ENCODE peak calls at places on chromosomes 3 and 15, in ten cellular contexts. Q is kidney epithelial cell, X is prostate gland, P is brain microvascular endothelial cell, H is left ventricle myocardium inferior, A is heart left ventricle, U is AG04450, O is Peyer's patch, C is A549, Z is stomach. D is an unnamed sample.

GRCh38 chr15:45715528-45715927 is 80.7 kb downstream of the SQOR start:
- DNase-seq in H (no peak), P (no peak), Q (no peak), X (no peak), O (no peak), C (no peak), U (no peak), Z (no peak), A (no peak), D (no peak)

GRCh38 chr3:100698736-100699135 is 10.6 kb upstream of the TFG start:
- DNase-seq in U (no peak), P (no peak), A (no peak), Q (no peak), C (no peak), Z (no peak), O (no peak), X (no peak), H (no peak), D (no peak)

GRCh38 chr3:158802399-158803023 is 657 bp downstream of the MFSD1 start:
- DNase-seq in C (no peak), H (no peak), O (peak), Q (no peak), U (no peak), Z (no peak), X (peak), P (no peak), A (no peak), D (no peak)

GRCh38 chr15:23857028-23857641 is 170.0 kb upstream of the NDN start:
- DNase-seq in P (peak), Q (no peak), U (no peak), C (peak), H (no peak), X (no peak), A (no peak), O (no peak), Z (peak), D (no peak)

GRCh38 chr3:195203631-195204030 is 67.3 kb downstream of the XXYLT1 start:
- DNase-seq in Q (no peak), X (no peak), Z (peak), A (no peak), C (no peak), H (no peak), U (no peak), O (no peak), P (no peak), D (no peak)

GRCh38 chr3:46692566-46692983 is 904 bp downstream of the ALS2CL start:
- DNase-seq in O (no peak), U (no peak), H (no peak), C (peak), A (no peak), X (peak), P (no peak), Z (peak), Q (peak), D (no peak)

GRCh38 chr3:45105855-45106655 is 40.1 kb downstream of the CDCP1 start:
- DNase-seq in O (no peak), Z (no peak), Q (peak), U (peak), H (no peak), P (peak), A (no peak), X (no peak), C (no peak), D (no peak)

GRCh38 chr3:169914321-169914720 is 2.9 kb downstream of the SAMD7 start:
- DNase-seq in Q (peak), C (no peak), P (peak), O (no peak), H (no peak), Z (no peak), X (no peak), U (no peak), A (no peak), D (no peak)

GRCh38 chr3:106299300-106300098 is 430.7 kb upstream of the CBLB start:
- DNase-seq in A (no peak), X (no peak), P (peak), Z (no peak), C (no peak), U (no peak), Q (no peak), H (no peak), O (no peak), D (no peak)

GRCh38 chr15:56732881-56733130 is 503 bp downstream of the ZNF280D start:
- DNase-seq in A (no peak), H (no peak), Z (no peak), U (no peak), X (no peak), P (peak), Q (no peak), C (peak), O (peak), D (no peak)

GRCh38 chr3:171809513-171810277 is 588 bp downstream of the PLD1 start:
- DNase-seq in A (peak), C (peak), U (peak), P (peak), Q (no peak), O (no peak), H (peak), X (no peak), Z (peak), D (peak)

GRCh38 chr15:47568030-47568429 is 149.3 kb upstream of the SEMA6D start:
- DNase-seq in H (no peak), Z (no peak), C (no peak), P (no peak), A (no peak), O (no peak), U (no peak), X (no peak), Q (no peak), D (no peak)

GRCh38 chr3:123807820-123808219 is 76.3 kb downstream of the MYLK start:
- DNase-seq in P (no peak), X (no peak), C (no peak), U (no peak), A (no peak), H (no peak), O (no peak), Z (no peak), Q (no peak), D (no peak)

GRCh38 chr3:111782447-111782782 is 76.7 kb upstream of the PHLDB2 start:
- DNase-seq in P (no peak), Z (no peak), U (no peak), H (no peak), A (no peak), Q (no peak), O (no peak), C (no peak), X (no peak), D (no peak)

GRCh38 chr3:196648856-196649255 is 9.4 kb downstream of the NRROS start:
- DNase-seq in U (no peak), P (no peak), O (no peak), H (no peak), Q (no peak), X (no peak), A (no peak), C (no peak), Z (no peak), D (no peak)

GRCh38 chr3:46926871-46927717 is 49.5 kb downstream of the CCDC12 start:
- DNase-seq in Z (peak), X (no peak), U (no peak), Q (no peak), O (peak), H (no peak), C (no peak), A (no peak), P (no peak), D (no peak)

GRCh38 chr3:50112462-50112861 is 23.7 kb downstream of the RBM5 start:
- DNase-seq in O (no peak), A (no peak), Z (no peak), Q (no peak), P (no peak), X (no peak), C (no peak), U (no peak), H (no peak), D (no peak)

GRCh38 chr3:123608263-123608937 is 23.5 kb upstream of the HACD2 start:
- DNase-seq in P (no peak), O (no peak), H (no peak), Z (no peak), Q (no peak), U (no peak), C (no peak), X (no peak), A (no peak), D (no peak)

GRCh38 chr3:155744626-155745324 is at the start of gene PLCH1:
- DNase-seq in X (peak), H (peak), Q (no peak), Z (peak), U (no peak), A (peak), P (peak), O (peak), C (peak), D (peak)

GRCh38 chr3:13021141-13021933 is 51.9 kb downstream of the IQSEC1 start:
- DNase-seq in X (no peak), C (no peak), P (no peak), U (no peak), O (peak), A (peak), Z (peak), H (peak), Q (no peak), D (peak)

GRCh38 chr3:61997112-61997511 is 376.2 kb downstream of the FEZF2 start:
- DNase-seq in U (no peak), O (no peak), H (no peak), Q (no peak), X (no peak), C (no peak), P (no peak), Z (no peak), A (no peak), D (no peak)

GRCh38 chr15:52789601-52790165 is 453 bp downstream of the ONECUT1 start:
- DNase-seq in A (no peak), O (no peak), Q (no peak), H (no peak), P (no peak), U (no peak), C (no peak), Z (no peak), X (no peak), D (no peak)

GRCh38 chr3:127612966-127613365 is 14.8 kb downstream of the MCM2 start:
- DNase-seq in C (no peak), H (no peak), P (no peak), U (no peak), X (no peak), O (no peak), Q (peak), A (no peak), Z (no peak), D (no peak)

GRCh38 chr3:10142707-10143560 is 1.4 kb downstream of the VHL start:
- DNase-seq in Z (peak), X (no peak), Q (no peak), H (no peak), U (no peak), P (no peak), A (peak), O (no peak), C (peak), D (no peak)

GRCh38 chr15:48802867-48803266 is 8.0 kb downstream of the CEP152 start:
- DNase-seq in H (no peak), U (peak), Q (peak), X (no peak), C (no peak), O (no peak), Z (no peak), A (no peak), P (peak), D (no peak)

GRCh38 chr3:184290331-184290730 is 8.7 kb upstream of the PSMD2 start:
- DNase-seq in A (no peak), C (no peak), Z (no peak), H (no peak), O (no peak), X (no peak), U (no peak), Q (no peak), P (no peak), D (no peak)

GRCh38 chr3:132593950-132594328 is 3.1 kb upstream of the ACKR4 start:
- DNase-seq in O (no peak), U (peak), H (no peak), Q (peak), A (no peak), X (no peak), C (no peak), P (peak), Z (no peak), D (no peak)

GRCh38 chr3:127531821-127532220 is 58.7 kb downstream of the TPRA1 start:
- DNase-seq in Z (no peak), P (no peak), H (no peak), U (no peak), O (no peak), X (peak), Q (no peak), C (no peak), A (no peak), D (no peak)

GRCh38 chr3:73681610-73682009 is 56.9 kb upstream of the PDZRN3 start:
- DNase-seq in Z (no peak), U (peak), A (no peak), O (no peak), H (no peak), C (no peak), Q (peak), X (no peak), P (peak), D (no peak)

GRCh38 chr15:23823508-23823907 is 136.4 kb upstream of the NDN start:
- DNase-seq in C (no peak), U (no peak), H (no peak), A (no peak), Z (no peak), O (no peak), P (no peak), Q (no peak), X (no peak), D (no peak)

GRCh38 chr15:84981711-84982300 is at the start of gene PDE8A:
- DNase-seq in A (peak), U (no peak), C (peak), Z (peak), H (peak), P (no peak), Q (no peak), O (peak), X (peak), D (no peak)

GRCh38 chr3:189588061-189588817 is 43.0 kb upstream of the TP63 start:
- DNase-seq in Q (no peak), A (no peak), H (no peak), C (peak), P (peak), Z (no peak), X (no peak), O (no peak), U (no peak), D (no peak)

DNA sequence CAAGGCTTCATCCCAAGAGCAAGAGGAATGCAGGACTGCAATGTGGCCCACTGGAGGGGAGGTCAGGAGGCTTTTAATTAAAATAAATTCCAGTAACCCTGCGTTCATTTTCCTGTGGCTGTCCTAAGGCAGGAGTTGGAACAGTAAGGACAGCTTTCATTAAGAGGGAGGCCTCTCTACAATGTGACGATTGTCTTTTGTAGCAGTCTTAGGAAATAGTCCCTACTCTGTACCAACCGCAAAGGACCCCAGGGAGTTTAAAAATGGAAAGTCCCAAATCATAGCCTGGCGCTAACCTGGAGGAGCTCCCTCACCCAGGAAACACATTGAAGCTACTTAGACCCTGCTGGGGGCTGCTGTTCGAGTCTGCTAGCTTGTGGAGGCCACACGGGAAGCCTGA is 62.8 kb downstream of the SYNM start:
- DNase-seq in Z (no peak), P (no peak), H (no peak), U (no peak), C (no peak), A (no peak), Q (no peak), O (no peak), X (no peak), D (no peak)
- H3K4me3 ChIP-seq in Z (no peak), P (no peak), H (no peak), U (no peak), C (no peak), A (no peak), Q (no peak), O (no peak), X (no peak), D (no peak)

GRCh38 chr15:78004222-78004727 is 73.2 kb downstream of the TBC1D2B start:
- DNase-seq in Z (no peak), Q (no peak), A (no peak), C (no peak), X (no peak), U (no peak), O (no peak), P (no peak), H (no peak), D (no peak)

GRCh38 chr15:78003539-78004008 is 73.9 kb downstream of the TBC1D2B start:
- DNase-seq in A (no peak), P (no peak), H (no peak), Z (peak), U (no peak), O (no peak), Q (no peak), X (peak), C (no peak), D (no peak)

GRCh38 chr15:78002996-78003395 is 74.5 kb downstream of the TBC1D2B start:
- DNase-seq in X (no peak), U (no peak), Z (no peak), C (no peak), Q (no peak), O (no peak), H (no peak), P (no peak), A (no peak), D (no peak)

GRCh38 chr15:78006567-78007205 is 70.8 kb downstream of the TBC1D2B start:
- DNase-seq in C (no peak), X (peak), A (peak), H (peak), P (no peak), O (no peak), Z (peak), Q (no peak), U (no peak), D (peak)

GRCh38 chr15:78004919-78005634 is 72.4 kb downstream of the TBC1D2B start:
- DNase-seq in U (peak), H (peak), A (peak), Z (peak), P (peak), O (peak), X (peak), Q (no peak), C (no peak), D (peak)
- TF ChIP-seq CTCF in U (peak), H (peak), A (no peak), Z (no peak), P (peak), O (no peak), X (no peak), Q (no peak), C (no peak), D (no peak)

GRCh38 chr15:40357723-40358491 is at the start of gene DISP2:
- DNase-seq in H (peak), Z (peak), P (peak), C (peak), Q (no peak), U (no peak), A (peak), X (peak), O (peak), D (peak)
- H3K4me3 ChIP-seq in H (peak), Z (peak), P (peak), C (peak), Q (peak), U (peak), A (peak), X (peak), O (peak), D (peak)

GRCh38 chr3:20073068-20073467 is 32.8 kb downstream of the KAT2B start:
- DNase-seq in P (no peak), O (no peak), A (no peak), Q (no peak), U (no peak), C (no peak), H (no peak), X (no peak), Z (no peak), D (no peak)

GRCh38 chr3:20071182-20071581 is 30.9 kb downstream of the KAT2B start:
- DNase-seq in H (no peak), Z (no peak), U (no peak), P (no peak), C (no peak), O (no peak), X (no peak), A (no peak), Q (no peak), D (no peak)

GRCh38 chr3:20074226-20075063 is 34.2 kb downstream of the KAT2B start:
- DNase-seq in H (no peak), O (no peak), Z (no peak), U (no peak), P (no peak), Q (no peak), C (no peak), X (no peak), A (no peak), D (no peak)

GRCh38 chr3:20073683-20074082 is 33.4 kb downstream of the KAT2B start:
- DNase-seq in P (no peak), H (no peak), Z (no peak), O (no peak), A (no peak), X (no peak), U (no peak), C (no peak), Q (no peak), D (no peak)

DNA sequence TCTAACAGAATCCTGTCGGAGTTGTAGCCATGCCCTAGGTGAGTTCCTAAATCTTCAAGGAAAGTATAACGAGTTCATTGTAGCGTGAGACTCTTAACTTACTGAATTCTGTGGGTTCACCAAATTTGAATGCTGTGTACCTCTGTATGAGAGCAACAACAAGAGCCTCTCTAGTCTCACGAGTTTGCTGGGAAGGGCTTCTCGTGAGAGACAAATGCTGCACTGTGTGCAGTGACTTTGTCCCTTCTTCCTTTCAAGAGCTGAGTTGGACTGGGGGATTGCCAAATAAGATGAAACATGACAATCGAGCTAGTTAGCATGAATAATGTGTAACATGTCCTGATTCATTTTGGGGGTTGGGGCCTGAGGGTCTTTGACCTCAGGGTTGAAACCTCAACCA is 32.2 kb downstream of the KAT2B start:
- DNase-seq in A (no peak), C (no peak), P (no peak), H (no peak), X (no peak), O (no peak), Z (no peak), U (no peak), Q (no peak), D (no peak)
- TF ChIP-seq CTCF in A (no peak), C (no peak), P (no peak), H (no peak), X (no peak), O (no peak), Z (no peak), U (no peak), Q (no peak), D (no peak)